ENCODE peak calls at places on chromosomes 11 and 22, in five cellular contexts. S, G, I, B and N are unnamed samples.

GRCh38 chr11:57277845-57278720 is 41.0 kb upstream of the APLNR start:
- DNase-seq in S (no peak), G (no peak), I (peak), B (peak), N (no peak)

GRCh38 chr22:28909375-28909774 is 26.0 kb downstream of the ZNRF3 start:
- DNase-seq in B (no peak), S (peak), G (no peak), I (no peak), N (no peak)

GRCh38 chr11:111454561-111455192 is 57.5 kb downstream of the BTG4 start:
- DNase-seq in S (no peak), I (peak), B (peak), G (peak), N (no peak)

GRCh38 chr22:21047035-21047661 is 1.4 kb downstream of the LRRC74B start:
- DNase-seq in S (no peak), G (no peak), B (no peak), I (no peak), N (no peak)

GRCh38 chr11:134647066-134647746 is 235.2 kb upstream of the B3GAT1 start:
- DNase-seq in I (no peak), S (no peak), G (no peak), B (no peak), N (no peak)

GRCh38 chr11:119284344-119285157 is 32.4 kb downstream of the MCAM start:
- DNase-seq in B (no peak), G (peak), S (no peak), I (peak), N (no peak)

GRCh38 chr11:78851883-78852586 is 277.4 kb upstream of the NARS2 start:
- DNase-seq in B (no peak), G (no peak), I (no peak), S (no peak), N (no peak)

GRCh38 chr11:113179181-113179701 is 135.1 kb upstream of the TTC12 start:
- DNase-seq in S (no peak), B (no peak), G (no peak), I (no peak), N (no peak)

GRCh38 chr22:44585559-44586121 is 87.6 kb upstream of the RTL6 start:
- DNase-seq in B (no peak), S (peak), I (no peak), G (no peak), N (peak)

GRCh38 chr11:28521075-28521474 is 412.9 kb downstream of the METTL15 start:
- DNase-seq in S (no peak), I (no peak), G (no peak), B (no peak), N (no peak)

GRCh38 chr11:126790550-126790981 is 210.0 kb downstream of the KIRREL3 start:
- DNase-seq in G (no peak), S (no peak), B (no peak), I (no peak), N (no peak)

GRCh38 chr22:20130739-20131592 is 638 bp upstream of the ZDHHC8 start:
- DNase-seq in B (peak), I (peak), S (no peak), G (peak), N (no peak)